ENCODE peak calls at places on chromosomes 11 and 22, in ten cellular contexts. W is GM23338, C is cardiac muscle cell, A is osteoblast, I is BE2C, B is sigmoid colon, V is H9, Q is mammary epithelial cell, U is adrenal gland, M is Peyer's patch. E is an unnamed sample.

GRCh38 chr11:72078477-72078876 is 1.9 kb downstream of the NUMA1 start:
- DNase-seq in W (no peak), C (no peak), A (peak; percentile 79), I (no peak), B (no peak), V (no peak), Q (peak; percentile 39), U (no peak), M (no peak), E (no peak)

GRCh38 chr11:64285885-64286800 is 495 bp downstream of the GPR137 start:
- DNase-seq in W (no peak), C (no peak), A (peak; percentile 73), I (no peak), B (no peak), V (no peak), Q (no peak), U (peak; percentile 62), M (no peak), E (no peak)

GRCh38 chr11:63680842-63681207 is 475 bp upstream of the RTN3 start:
- DNase-seq in W (peak; percentile 37), C (no peak), A (no peak), I (no peak), B (no peak), V (no peak), Q (peak; percentile 52), U (peak; percentile 59), M (no peak), E (no peak)

GRCh38 chr11:100687032-100687629 is at the start of gene ARHGAP42:
- DNase-seq in W (peak; percentile 92), C (peak; percentile 89), A (peak; percentile 93), I (peak; percentile 78), B (peak; percentile 77), V (peak; percentile 91), Q (peak; percentile 68), U (peak; percentile 75), M (peak; percentile 61), E (peak; percentile 46)

GRCh38 chr11:30774451-30774850 is 188.3 kb upstream of the MPPED2 start:
- DNase-seq in W (peak; percentile 53), C (peak; percentile 57), A (no peak), I (no peak), B (no peak), V (no peak), Q (no peak), U (no peak), M (no peak), E (no peak)

GRCh38 chr22:41354979-41355378 is 26.8 kb upstream of the TEF start:
- DNase-seq in W (no peak), C (no peak), A (no peak), I (no peak), B (no peak), V (no peak), Q (no peak), U (no peak), M (no peak), E (no peak)

GRCh38 chr11:64048042-64048854 is 12.5 kb downstream of the FLRT1 start:
- DNase-seq in W (no peak), C (peak; percentile 35), A (no peak), I (no peak), B (peak; percentile 84), V (no peak), Q (no peak), U (no peak), M (no peak), E (no peak)

GRCh38 chr22:37471721-37472417 is 14.3 kb downstream of the MFNG start:
- DNase-seq in W (no peak), C (no peak), A (no peak), I (no peak), B (no peak), V (no peak), Q (no peak), U (no peak), M (no peak), E (no peak)

GRCh38 chr11:3164540-3165151 is 464 bp downstream of the OSBPL5 start:
- DNase-seq in W (peak; percentile 72), C (no peak), A (peak; percentile 88), I (peak; percentile 5), B (peak; percentile 70), V (no peak), Q (no peak), U (no peak), M (no peak), E (no peak)

GRCh38 chr22:19902245-19902699 is 39.3 kb upstream of the COMT start:
- DNase-seq in W (no peak), C (no peak), A (no peak), I (no peak), B (no peak), V (peak; percentile 26), Q (no peak), U (no peak), M (no peak), E (no peak)

GRCh38 chr11:65435330-65435931 is 12.8 kb downstream of the NEAT1 start:
- DNase-seq in W (no peak), C (no peak), A (no peak), I (no peak), B (peak; percentile 68), V (no peak), Q (no peak), U (peak; percentile 56), M (peak; percentile 16), E (no peak)

GRCh38 chr11:92727123-92727522 is 242.3 kb upstream of the MTNR1B start:
- DNase-seq in W (no peak), C (no peak), A (peak; percentile 37), I (no peak), B (no peak), V (no peak), Q (no peak), U (no peak), M (no peak), E (no peak)

GRCh38 chr11:45939836-45940235 is 17.4 kb downstream of the LARGE2 start:
- DNase-seq in W (no peak), C (no peak), A (no peak), I (no peak), B (no peak), V (no peak), Q (no peak), U (no peak), M (no peak), E (no peak)

GRCh38 chr22:49561976-49562375 is 265.7 kb downstream of the BRD1 start:
- DNase-seq in W (no peak), C (no peak), A (no peak), I (no peak), B (no peak), V (no peak), Q (no peak), U (no peak), M (no peak), E (no peak)

GRCh38 chr11:2590951-2591754 is 108.6 kb downstream of the KCNQ1OT1 start:
- DNase-seq in W (no peak), C (no peak), A (peak; percentile 87), I (no peak), B (peak; percentile 50), V (peak; percentile 24), Q (no peak), U (peak; percentile 45), M (no peak), E (no peak)

GRCh38 chr22:19942071-19942885 is 660 bp upstream of the TXNRD2 start:
- DNase-seq in W (no peak), C (no peak), A (peak; percentile 98), I (no peak), B (peak; percentile 73), V (no peak), Q (no peak), U (no peak), M (peak; percentile 38), E (peak; percentile 56)

GRCh38 chr11:34632105-34632780 is 11.3 kb downstream of the EHF start:
- DNase-seq in W (no peak), C (no peak), A (peak; percentile 86), I (no peak), B (no peak), V (no peak), Q (no peak), U (peak; percentile 74), M (no peak), E (no peak)

GRCh38 chr11:44275241-44275640 is 34.7 kb downstream of the ALX4 start:
- DNase-seq in W (no peak), C (no peak), A (no peak), I (no peak), B (peak; percentile 43), V (no peak), Q (no peak), U (no peak), M (no peak), E (no peak)

GRCh38 chr11:88478136-88478785 is 140.7 kb upstream of the CTSC start:
- DNase-seq in W (no peak), C (no peak), A (no peak), I (no peak), B (no peak), V (no peak), Q (no peak), U (no peak), M (no peak), E (no peak)

GRCh38 chr22:45006101-45006872 is 3.5 kb downstream of the PHF21B start:
- DNase-seq in W (peak; percentile 28), C (peak; percentile 59), A (no peak), I (no peak), B (no peak), V (no peak), Q (no peak), U (no peak), M (no peak), E (no peak)
- H3K27me3 ChIP-seq in W (no peaks in the 10 kb centered on the region), C (no peaks in the 10 kb centered on the region), A (peaks cover 57% of the 10 kb centered on the region), I (no peaks in the 10 kb centered on the region), B (peaks cover 88% of the 10 kb centered on the region), V (no peaks in the 10 kb centered on the region), Q (peaks cover 32% of the 10 kb centered on the region), U (peaks cover 7% of the 10 kb centered on the region), M (peaks cover 35% of the 10 kb centered on the region), E (peaks cover 51% of the 10 kb centered on the region)

GRCh38 chr11:568306-569259 is 7.7 kb upstream of the PHRF1 start:
- DNase-seq in W (peak; percentile 95), C (peak; percentile 97), A (peak; percentile 100), I (peak; percentile 93), B (peak; percentile 96), V (peak; percentile 96), Q (peak; percentile 95), U (peak; percentile 95), M (peak; percentile 87), E (peak; percentile 77)
- TF ChIP-seq CTCF in W (no peak), C (no peak), A (no peak), I (no peak), B (no peak), V (no peak), Q (no peak), U (no peak), M (no peak), E (no peak)

GRCh38 chr11:94738746-94739145 is 29.4 kb upstream of the AMOTL1 start:
- DNase-seq in W (no peak), C (no peak), A (no peak), I (no peak), B (no peak), V (no peak), Q (no peak), U (no peak), M (no peak), E (no peak)
- H3K27me3 ChIP-seq in W (peaks cover 42% of the 10 kb centered on the region), C (peaks cover 100% of the 10 kb centered on the region), A (peaks cover 11% of the 10 kb centered on the region), I (no peaks in the 10 kb centered on the region), B (no peaks in the 10 kb centered on the region), V (no peaks in the 10 kb centered on the region), Q (no peaks in the 10 kb centered on the region), U (peaks cover 5% of the 10 kb centered on the region), M (peaks cover 10% of the 10 kb centered on the region), E (no peaks in the 10 kb centered on the region)

DNA sequence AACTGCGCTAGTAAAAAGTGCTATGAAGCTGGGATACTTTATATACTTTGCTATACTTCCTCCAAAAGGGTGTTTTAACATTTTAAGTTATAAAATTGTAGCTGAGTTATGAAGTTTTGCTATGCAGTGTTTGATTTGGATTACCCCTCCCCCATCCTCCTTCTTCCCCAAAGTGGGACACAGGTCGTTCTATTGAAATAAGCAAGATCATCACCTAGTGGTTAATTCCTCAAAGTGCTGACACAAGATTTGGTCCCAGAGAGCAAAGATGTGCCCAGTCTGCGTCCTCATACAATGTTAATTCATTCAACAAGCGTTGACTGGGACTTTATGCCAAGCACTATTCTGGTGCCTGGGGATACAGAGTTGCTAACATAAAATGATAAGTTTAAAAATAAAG is 78.5 kb downstream of the SPON1 start:
- DNase-seq in W (peak; percentile 75), C (no peak), A (no peak), I (no peak), B (no peak), V (no peak), Q (no peak), U (no peak), M (no peak), E (no peak)
- TF ChIP-seq CTCF in W (peak; percentile 70), C (peak; percentile 13), A (peak; percentile 35), I (peak; percentile 30), B (peak; percentile 12), V (peak; percentile 68), Q (peak; percentile 55), U (peak; percentile 30), M (peak; percentile 57), E (peak; percentile 23)